ENCODE peak calls at places on chromosomes 6 and 20, in seven cellular contexts. Q is LoVo, Y is HL-60, B is NCI-H2029, F is activated B cell treated with CpG ODN at 0.5 μM for 24 hours, S is dorsolateral prefrontal cortex, T is posterior vena cava. W is an unnamed sample.

GRCh38 chr20:62010551-62011402 is 54.9 kb downstream of the TAF4 start:
- DNase-seq in B (peak), S (no peak), Y (no peak), F (peak), Q (peak), T (no peak), W (no peak)

GRCh38 chr6:53239526-53239925 is 90.9 kb upstream of the GCM1 start:
- DNase-seq in F (no peak), S (no peak), T (no peak), Q (no peak), B (peak), Y (no peak), W (no peak)

GRCh38 chr6:165468361-165468760 is 159.0 kb upstream of the C6orf118 start:
- DNase-seq in Y (no peak), Q (no peak), B (no peak), F (no peak), T (no peak), S (no peak), W (no peak)

GRCh38 chr6:29708432-29709177 is 14.6 kb upstream of the HLA-F start:
- DNase-seq in T (no peak), Y (no peak), B (no peak), F (no peak), Q (no peak), S (no peak), W (no peak)

GRCh38 chr20:5000263-5001173 is 792 bp downstream of the SLC23A2 start:
- DNase-seq in F (peak), S (peak), T (peak), B (no peak), Y (no peak), Q (no peak), W (peak)

GRCh38 chr6:82246802-82247633 is 526 bp downstream of the IBTK start:
- DNase-seq in S (peak), Q (peak), Y (peak), F (no peak), T (no peak), B (peak), W (no peak)

GRCh38 chr20:44738779-44739477 is 6.7 kb upstream of the KCNK15 start:
- DNase-seq in Q (peak), F (no peak), B (peak), Y (peak), T (peak), S (peak), W (no peak)

GRCh38 chr6:35751594-35751993 is 14.8 kb downstream of the ARMC12 start:
- DNase-seq in S (no peak), B (no peak), Y (no peak), F (no peak), Q (no peak), T (peak), W (no peak)

GRCh38 chr20:52150440-52151258 is 40.9 kb downstream of the ZFP64 start:
- DNase-seq in B (peak), Y (no peak), T (no peak), F (no peak), S (no peak), Q (peak), W (no peak)

GRCh38 chr20:3307078-3307477 is 68.1 kb upstream of the SLC4A11 start:
- DNase-seq in T (no peak), B (peak), Q (no peak), S (no peak), Y (no peak), F (no peak), W (no peak)

GRCh38 chr6:46715106-46715505 is 20.1 kb downstream of the PLA2G7 start:
- DNase-seq in T (no peak), B (no peak), Q (no peak), S (no peak), Y (no peak), F (no peak), W (no peak)

GRCh38 chr6:117399924-117400323 is 25.8 kb downstream of the ROS1 start:
- DNase-seq in T (no peak), Y (no peak), S (no peak), F (no peak), B (no peak), Q (no peak), W (no peak)

W was measured in RWPE2.